ENCODE peak calls at places on chromosomes 16 and 17, in ten cellular contexts. B, D, Y, E, O, N, R, S, F and I are unnamed samples.

GRCh38 chr16:30515275-30515674 is 11.1 kb downstream of the ZNF768 start:
- ATAC-seq in B (no peak), D (no peak), Y (no peak), E (no peak), O (no peak), N (no peak), R (no peak), S (no peak), F (no peak), I (no peak)

GRCh38 chr17:82396601-82397435 is 21.3 kb upstream of the HEXD start:
- ATAC-seq in B (no peak), D (peak; percentile 14), Y (no peak), E (no peak), O (no peak), N (no peak), R (no peak), S (no peak), F (no peak), I (no peak)

GRCh38 chr17:80119271-80119791 is 17.9 kb downstream of the GAA start:
- ATAC-seq in B (no peak), D (no peak), Y (no peak), E (no peak), O (no peak), N (no peak), R (no peak), S (no peak), F (no peak), I (no peak)

GRCh38 chr16:71552698-71553503 is 24.0 kb downstream of the TAT start:
- ATAC-seq in B (no peak), D (no peak), Y (no peak), E (no peak), O (no peak), N (no peak), R (no peak), S (no peak), F (no peak), I (no peak)

GRCh38 chr16:14325502-14325901 is 254.4 kb downstream of the MRTFB start:
- ATAC-seq in B (no peak), D (no peak), Y (no peak), E (no peak), O (no peak), N (no peak), R (no peak), S (no peak), F (no peak), I (no peak)

GRCh38 chr16:47113130-47113529 is 30.6 kb downstream of the NETO2 start:
- ATAC-seq in B (no peak), D (no peak), Y (no peak), E (no peak), O (no peak), N (no peak), R (no peak), S (no peak), F (peak; percentile 42), I (no peak)

GRCh38 chr16:86899156-86899555 is 320.8 kb downstream of the FOXL1 start:
- ATAC-seq in B (no peak), D (no peak), Y (no peak), E (no peak), O (no peak), N (no peak), R (no peak), S (no peak), F (no peak), I (no peak)

GRCh38 chr16:89143201-89143741 is 28.3 kb upstream of the CDH15 start:
- ATAC-seq in B (no peak), D (no peak), Y (no peak), E (no peak), O (no peak), N (no peak), R (no peak), S (no peak), F (no peak), I (no peak)

GRCh38 chr16:57787519-57787905 is 14.8 kb downstream of the KIFC3 start:
- ATAC-seq in B (no peak), D (no peak), Y (no peak), E (no peak), O (no peak), N (no peak), R (no peak), S (no peak), F (no peak), I (no peak)